ENCODE peak calls at places on chromosomes 2 and 18, in nine cellular contexts. One of them, this sample, is unnamed.

GRCh38 chr2:66446178-66446860 is 11.4 kb downstream of the MEIS1 start:
- DNase-seq in ovary: peak
- DNase-seq in psoas muscle: peak
- DNase-seq in adrenal gland: peak
- DNase-seq in AG10803: peak
- DNase-seq in AG09309: no peak
- DNase-seq in uterus: peak
- DNase-seq in GM06990: no peak
- DNase-seq in IMR-90: no peak
- DNase-seq in this sample: no peak

GRCh38 chr18:62437520-62438329 is 85.1 kb upstream of the ZCCHC2 start:
- DNase-seq in ovary: no peak
- DNase-seq in psoas muscle: peak
- DNase-seq in adrenal gland: peak
- DNase-seq in AG10803: peak
- DNase-seq in AG09309: no peak
- DNase-seq in uterus: no peak
- DNase-seq in GM06990: no peak
- DNase-seq in IMR-90: no peak
- DNase-seq in this sample: no peak

GRCh38 chr2:197309369-197310231 is 980 bp downstream of the ANKRD44 start:
- DNase-seq in ovary: peak
- DNase-seq in psoas muscle: peak
- DNase-seq in adrenal gland: peak
- DNase-seq in AG10803: no peak
- DNase-seq in AG09309: no peak
- DNase-seq in uterus: peak
- DNase-seq in GM06990: peak
- DNase-seq in IMR-90: no peak
- DNase-seq in this sample: no peak

GRCh38 chr2:178105566-178105965 is 6.7 kb upstream of the RBM45 start:
- DNase-seq in ovary: no peak
- DNase-seq in psoas muscle: no peak
- DNase-seq in adrenal gland: no peak
- DNase-seq in AG10803: no peak
- DNase-seq in AG09309: no peak
- DNase-seq in uterus: no peak
- DNase-seq in GM06990: no peak
- DNase-seq in IMR-90: no peak
- DNase-seq in this sample: no peak

GRCh38 chr2:226767056-226767813 is 32.4 kb downstream of the IRS1 start:
- DNase-seq in ovary: no peak
- DNase-seq in psoas muscle: no peak
- DNase-seq in adrenal gland: peak
- DNase-seq in AG10803: no peak
- DNase-seq in AG09309: no peak
- DNase-seq in uterus: no peak
- DNase-seq in GM06990: no peak
- DNase-seq in IMR-90: no peak
- DNase-seq in this sample: no peak

GRCh38 chr2:15748736-15749323 is 157.2 kb downstream of the DDX1 start:
- DNase-seq in ovary: no peak
- DNase-seq in psoas muscle: no peak
- DNase-seq in adrenal gland: peak
- DNase-seq in AG10803: no peak
- DNase-seq in AG09309: no peak
- DNase-seq in uterus: no peak
- DNase-seq in GM06990: no peak
- DNase-seq in IMR-90: no peak
- DNase-seq in this sample: no peak

GRCh38 chr18:1049173-1049572 is 144.5 kb downstream of the ADCYAP1 start:
- DNase-seq in ovary: no peak
- DNase-seq in psoas muscle: no peak
- DNase-seq in adrenal gland: no peak
- DNase-seq in AG10803: no peak
- DNase-seq in AG09309: no peak
- DNase-seq in uterus: no peak
- DNase-seq in GM06990: no peak
- DNase-seq in IMR-90: no peak
- DNase-seq in this sample: no peak

GRCh38 chr2:64799592-64800252 is 146.0 kb upstream of the SERTAD2 start:
- DNase-seq in ovary: no peak
- DNase-seq in psoas muscle: no peak
- DNase-seq in adrenal gland: no peak
- DNase-seq in AG10803: no peak
- DNase-seq in AG09309: no peak
- DNase-seq in uterus: no peak
- DNase-seq in GM06990: no peak
- DNase-seq in IMR-90: peak
- DNase-seq in this sample: no peak

GRCh38 chr2:44931177-44931795 is 10.2 kb upstream of the SIX3 start:
- DNase-seq in ovary: no peak
- DNase-seq in psoas muscle: no peak
- DNase-seq in adrenal gland: no peak
- DNase-seq in AG10803: no peak
- DNase-seq in AG09309: no peak
- DNase-seq in uterus: no peak
- DNase-seq in GM06990: no peak
- DNase-seq in IMR-90: no peak
- DNase-seq in this sample: no peak

GRCh38 chr2:44929680-44930273 is 11.7 kb upstream of the SIX3 start:
- DNase-seq in ovary: no peak
- DNase-seq in psoas muscle: no peak
- DNase-seq in adrenal gland: no peak
- DNase-seq in AG10803: no peak
- DNase-seq in AG09309: no peak
- DNase-seq in uterus: no peak
- DNase-seq in GM06990: no peak
- DNase-seq in IMR-90: no peak
- DNase-seq in this sample: no peak

GRCh38 chr2:44928660-44929471 is 12.6 kb upstream of the SIX3 start:
- DNase-seq in ovary: no peak
- DNase-seq in psoas muscle: no peak
- DNase-seq in adrenal gland: no peak
- DNase-seq in AG10803: no peak
- DNase-seq in AG09309: no peak
- DNase-seq in uterus: no peak
- DNase-seq in GM06990: no peak
- DNase-seq in IMR-90: no peak
- DNase-seq in this sample: no peak

GRCh38 chr2:44932079-44932478 is 9.4 kb upstream of the SIX3 start:
- DNase-seq in ovary: no peak
- DNase-seq in psoas muscle: no peak
- DNase-seq in adrenal gland: no peak
- DNase-seq in AG10803: no peak
- DNase-seq in AG09309: no peak
- DNase-seq in uterus: no peak
- DNase-seq in GM06990: no peak
- DNase-seq in IMR-90: no peak
- DNase-seq in this sample: no peak

DNA sequence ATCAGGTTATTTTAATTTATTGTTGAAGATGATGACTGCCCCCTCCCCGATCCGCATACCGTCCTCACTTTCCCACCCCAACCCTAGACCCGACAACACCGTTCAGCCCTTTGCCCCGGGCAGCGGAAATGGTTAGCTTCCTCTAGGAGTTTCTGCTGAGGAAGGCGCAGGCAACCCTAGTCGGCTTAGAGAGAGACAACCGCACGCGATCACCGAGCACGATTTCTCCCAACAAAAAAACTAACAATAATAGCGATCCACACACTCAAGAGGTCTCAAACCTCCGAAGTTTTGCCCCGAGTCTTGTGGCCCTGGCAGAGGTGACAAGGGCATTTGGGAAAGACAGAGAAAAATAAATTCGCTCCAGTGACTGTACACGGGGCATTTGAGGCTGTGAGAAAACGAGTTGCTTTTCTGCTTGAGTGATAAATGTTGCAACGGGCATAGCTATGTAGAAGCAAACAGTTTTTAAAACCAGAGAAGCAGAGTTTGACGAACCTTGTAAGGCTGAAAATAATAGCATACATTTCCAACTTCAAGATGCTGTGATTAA is 11.2 kb upstream of the SIX3 start:
- DNase-seq in ovary: no peak
- DNase-seq in psoas muscle: no peak
- DNase-seq in adrenal gland: no peak
- DNase-seq in AG10803: no peak
- DNase-seq in AG09309: no peak
- DNase-seq in uterus: no peak
- DNase-seq in GM06990: no peak
- DNase-seq in IMR-90: no peak
- DNase-seq in this sample: no peak
- H3K4me3 ChIP-seq in ovary: no peak
- H3K4me3 ChIP-seq in psoas muscle: no peak
- H3K4me3 ChIP-seq in adrenal gland: no peak
- H3K4me3 ChIP-seq in AG10803: no peak
- H3K4me3 ChIP-seq in AG09309: no peak
- H3K4me3 ChIP-seq in uterus: no peak
- H3K4me3 ChIP-seq in GM06990: peak
- H3K4me3 ChIP-seq in IMR-90: no peak
- H3K4me3 ChIP-seq in this sample: no peak

GRCh38 chr2:46615555-46616487 is 136.5 kb downstream of the TMEM247 start:
- DNase-seq in ovary: peak
- DNase-seq in psoas muscle: no peak
- DNase-seq in adrenal gland: peak
- DNase-seq in AG10803: no peak
- DNase-seq in AG09309: no peak
- DNase-seq in uterus: no peak
- DNase-seq in GM06990: peak
- DNase-seq in IMR-90: peak
- DNase-seq in this sample: no peak
- TF ChIP-seq CTCF in ovary: no peak
- TF ChIP-seq CTCF in psoas muscle: no peak
- TF ChIP-seq CTCF in adrenal gland: peak
- TF ChIP-seq CTCF in AG10803: peak
- TF ChIP-seq CTCF in AG09309: no peak
- TF ChIP-seq CTCF in uterus: no peak
- TF ChIP-seq CTCF in GM06990: peak
- TF ChIP-seq CTCF in IMR-90: peak
- TF ChIP-seq CTCF in this sample: peak

GRCh38 chr18:48136544-48137353 is 206.3 kb upstream of the SMAD2 start:
- DNase-seq in ovary: peak
- DNase-seq in psoas muscle: no peak
- DNase-seq in adrenal gland: no peak
- DNase-seq in AG10803: no peak
- DNase-seq in AG09309: no peak
- DNase-seq in uterus: no peak
- DNase-seq in GM06990: no peak
- DNase-seq in IMR-90: no peak
- DNase-seq in this sample: no peak

GRCh38 chr18:48138660-48139426 is 208.4 kb upstream of the SMAD2 start:
- DNase-seq in ovary: no peak
- DNase-seq in psoas muscle: no peak
- DNase-seq in adrenal gland: no peak
- DNase-seq in AG10803: no peak
- DNase-seq in AG09309: no peak
- DNase-seq in uterus: no peak
- DNase-seq in GM06990: no peak
- DNase-seq in IMR-90: no peak
- DNase-seq in this sample: no peak

GRCh38 chr18:48138211-48138610 is 207.8 kb upstream of the SMAD2 start:
- DNase-seq in ovary: no peak
- DNase-seq in psoas muscle: no peak
- DNase-seq in adrenal gland: no peak
- DNase-seq in AG10803: no peak
- DNase-seq in AG09309: no peak
- DNase-seq in uterus: no peak
- DNase-seq in GM06990: no peak
- DNase-seq in IMR-90: no peak
- DNase-seq in this sample: no peak

GRCh38 chr18:48136051-48136543 is 205.6 kb upstream of the SMAD2 start:
- DNase-seq in ovary: peak
- DNase-seq in psoas muscle: peak
- DNase-seq in adrenal gland: peak
- DNase-seq in AG10803: no peak
- DNase-seq in AG09309: no peak
- DNase-seq in uterus: no peak
- DNase-seq in GM06990: no peak
- DNase-seq in IMR-90: no peak
- DNase-seq in this sample: no peak

DNA sequence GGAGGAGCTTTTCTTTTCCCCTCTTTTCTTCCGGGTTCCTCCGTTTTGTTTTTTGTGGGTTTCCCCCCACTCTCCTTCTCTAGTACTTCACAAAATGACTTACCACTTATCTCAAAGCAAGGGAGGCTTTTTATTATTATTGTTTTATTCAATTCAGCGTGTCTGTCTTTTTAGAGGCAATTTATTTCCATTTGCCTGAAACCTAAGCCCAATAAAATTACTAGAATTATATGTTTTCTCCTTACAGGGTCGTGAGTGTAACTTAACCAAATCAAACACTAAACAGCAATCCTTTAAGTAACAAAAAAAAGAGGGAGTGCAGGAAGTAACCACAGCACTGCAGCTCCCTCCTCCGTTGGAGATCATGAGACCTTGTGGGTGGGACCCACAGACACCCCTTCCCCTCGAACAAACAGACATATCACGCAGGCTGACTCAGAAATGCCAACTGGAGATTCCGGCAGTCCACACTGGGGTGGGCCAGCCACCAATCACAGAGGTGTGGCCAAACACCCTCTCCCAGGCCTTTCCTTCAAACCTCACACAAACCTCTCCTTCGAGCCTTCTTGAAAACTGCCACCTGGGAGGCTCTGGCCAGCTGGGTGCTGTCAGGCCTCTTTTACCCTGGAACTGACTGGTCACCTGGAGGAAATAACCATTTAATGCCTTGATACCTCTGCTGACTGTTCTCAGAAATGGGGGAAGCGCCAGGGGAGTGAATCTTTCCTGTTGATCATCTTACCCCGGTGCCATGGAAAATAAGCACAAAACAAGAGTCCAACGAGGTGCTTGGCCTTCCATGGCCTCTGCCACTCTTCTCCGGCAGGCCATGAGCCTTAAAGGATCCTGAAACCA is 207.1 kb upstream of the SMAD2 start:
- DNase-seq in ovary: no peak
- DNase-seq in psoas muscle: no peak
- DNase-seq in adrenal gland: no peak
- DNase-seq in AG10803: no peak
- DNase-seq in AG09309: no peak
- DNase-seq in uterus: no peak
- DNase-seq in GM06990: no peak
- DNase-seq in IMR-90: no peak
- DNase-seq in this sample: no peak
- H3K4me3 ChIP-seq in ovary: peak
- H3K4me3 ChIP-seq in psoas muscle: peak
- H3K4me3 ChIP-seq in adrenal gland: no peak
- H3K4me3 ChIP-seq in AG10803: no peak
- H3K4me3 ChIP-seq in AG09309: no peak
- H3K4me3 ChIP-seq in uterus: peak
- H3K4me3 ChIP-seq in GM06990: no peak
- H3K4me3 ChIP-seq in IMR-90: no peak
- H3K4me3 ChIP-seq in this sample: no peak

GRCh38 chr2:232335859-232336215 is 42.7 kb upstream of the ALPP start:
- DNase-seq in ovary: peak
- DNase-seq in psoas muscle: no peak
- DNase-seq in adrenal gland: no peak
- DNase-seq in AG10803: no peak
- DNase-seq in AG09309: no peak
- DNase-seq in uterus: peak
- DNase-seq in GM06990: no peak
- DNase-seq in IMR-90: no peak
- DNase-seq in this sample: no peak

GRCh38 chr2:232336241-232336736 is 42.3 kb upstream of the ALPP start:
- DNase-seq in ovary: peak
- DNase-seq in psoas muscle: no peak
- DNase-seq in adrenal gland: no peak
- DNase-seq in AG10803: no peak
- DNase-seq in AG09309: no peak
- DNase-seq in uterus: peak
- DNase-seq in GM06990: no peak
- DNase-seq in IMR-90: no peak
- DNase-seq in this sample: no peak

GRCh38 chr2:232331071-232331470 is 47.5 kb upstream of the ALPP start:
- DNase-seq in ovary: peak
- DNase-seq in psoas muscle: peak
- DNase-seq in adrenal gland: no peak
- DNase-seq in AG10803: no peak
- DNase-seq in AG09309: no peak
- DNase-seq in uterus: no peak
- DNase-seq in GM06990: no peak
- DNase-seq in IMR-90: no peak
- DNase-seq in this sample: no peak

GRCh38 chr2:232332940-232333259 is 45.7 kb upstream of the ALPP start:
- DNase-seq in ovary: no peak
- DNase-seq in psoas muscle: no peak
- DNase-seq in adrenal gland: no peak
- DNase-seq in AG10803: no peak
- DNase-seq in AG09309: no peak
- DNase-seq in uterus: no peak
- DNase-seq in GM06990: no peak
- DNase-seq in IMR-90: no peak
- DNase-seq in this sample: no peak

GRCh38 chr2:232333361-232334135 is 45.0 kb upstream of the ALPP start:
- DNase-seq in ovary: peak
- DNase-seq in psoas muscle: no peak
- DNase-seq in adrenal gland: no peak
- DNase-seq in AG10803: no peak
- DNase-seq in AG09309: no peak
- DNase-seq in uterus: no peak
- DNase-seq in GM06990: no peak
- DNase-seq in IMR-90: no peak
- DNase-seq in this sample: no peak
- TF ChIP-seq CTCF in ovary: no peak
- TF ChIP-seq CTCF in psoas muscle: no peak
- TF ChIP-seq CTCF in adrenal gland: no peak
- TF ChIP-seq CTCF in AG10803: peak
- TF ChIP-seq CTCF in AG09309: peak
- TF ChIP-seq CTCF in uterus: no peak
- TF ChIP-seq CTCF in GM06990: peak
- TF ChIP-seq CTCF in IMR-90: peak
- TF ChIP-seq CTCF in this sample: peak

This sample was measured in astrocyte of the cerebellum.